ENCODE peak calls at places on chromosomes 13 and 19, in seven cellular contexts. One of them, this sample, is unnamed. For H3K4me1, the result is how much of the 10 kb centered on the place peaks cover.

GRCh38 chr19:29579308-29579910 is 26.7 kb upstream of the POP4 start:
- DNase-seq in right atrium auricular region: no peak
- DNase-seq in fibroblast of lung: no peak
- DNase-seq in left lung: no peak
- DNase-seq in mesendoderm: no peak
- DNase-seq in H9: peak
- DNase-seq in mucosa of descending colon: no peak
- DNase-seq in this sample: no peak

GRCh38 chr19:1855828-1856255 is 7.5 kb downstream of the KLF16 start:
- DNase-seq in mucosa of descending colon: no peak
- DNase-seq in fibroblast of lung: no peak
- DNase-seq in left lung: no peak
- DNase-seq in mesendoderm: no peak
- DNase-seq in H9: no peak
- DNase-seq in right atrium auricular region: no peak
- DNase-seq in this sample: no peak

GRCh38 chr13:66574606-66575005 is 655.5 kb downstream of the PCDH9 start:
- DNase-seq in right atrium auricular region: no peak
- DNase-seq in H9: no peak
- DNase-seq in fibroblast of lung: no peak
- DNase-seq in mesendoderm: no peak
- DNase-seq in left lung: no peak
- DNase-seq in mucosa of descending colon: no peak
- DNase-seq in this sample: no peak

GRCh38 chr19:10922638-10923014 is 5.8 kb downstream of the YIPF2 start:
- DNase-seq in fibroblast of lung: no peak
- DNase-seq in right atrium auricular region: no peak
- DNase-seq in mesendoderm: no peak
- DNase-seq in left lung: peak
- DNase-seq in H9: no peak
- DNase-seq in mucosa of descending colon: no peak
- DNase-seq in this sample: no peak

GRCh38 chr19:39409886-39410619 is 2.4 kb upstream of the PLEKHG2 start:
- DNase-seq in left lung: peak
- DNase-seq in mucosa of descending colon: peak
- DNase-seq in H9: no peak
- DNase-seq in mesendoderm: peak
- DNase-seq in fibroblast of lung: peak
- DNase-seq in right atrium auricular region: peak
- DNase-seq in this sample: no peak

GRCh38 chr13:50345804-50346203 is 330.6 kb downstream of the KCNRG start:
- DNase-seq in left lung: no peak
- DNase-seq in mucosa of descending colon: no peak
- DNase-seq in right atrium auricular region: no peak
- DNase-seq in fibroblast of lung: no peak
- DNase-seq in H9: no peak
- DNase-seq in mesendoderm: no peak
- DNase-seq in this sample: no peak

GRCh38 chr19:16222806-16223205 is 25.1 kb downstream of the AP1M1 start:
- DNase-seq in mesendoderm: no peak
- DNase-seq in fibroblast of lung: peak
- DNase-seq in right atrium auricular region: no peak
- DNase-seq in mucosa of descending colon: no peak
- DNase-seq in left lung: no peak
- DNase-seq in H9: no peak
- DNase-seq in this sample: no peak

GRCh38 chr19:1279261-1279660 is 3.9 kb downstream of the FAM174C start:
- DNase-seq in fibroblast of lung: no peak
- DNase-seq in mesendoderm: no peak
- DNase-seq in left lung: no peak
- DNase-seq in H9: no peak
- DNase-seq in right atrium auricular region: no peak
- DNase-seq in mucosa of descending colon: no peak
- DNase-seq in this sample: no peak

GRCh38 chr13:27168870-27169525 is 2.6 kb downstream of the USP12 start:
- DNase-seq in right atrium auricular region: no peak
- DNase-seq in fibroblast of lung: no peak
- DNase-seq in mesendoderm: no peak
- DNase-seq in mucosa of descending colon: peak
- DNase-seq in H9: no peak
- DNase-seq in left lung: no peak
- DNase-seq in this sample: no peak

GRCh38 chr19:17873661-17874422 is 2.1 kb downstream of the SLC5A5 start:
- DNase-seq in mucosa of descending colon: peak
- DNase-seq in left lung: peak
- DNase-seq in right atrium auricular region: no peak
- DNase-seq in fibroblast of lung: no peak
- DNase-seq in mesendoderm: peak
- DNase-seq in H9: peak
- DNase-seq in this sample: no peak

GRCh38 chr19:42241279-42241678 is 1.1 kb downstream of the GSK3A start:
- DNase-seq in mesendoderm: no peak
- DNase-seq in left lung: no peak
- DNase-seq in fibroblast of lung: no peak
- DNase-seq in right atrium auricular region: no peak
- DNase-seq in mucosa of descending colon: no peak
- DNase-seq in H9: no peak
- DNase-seq in this sample: no peak

GRCh38 chr19:4815426-4816387 is 15.8 kb downstream of the TICAM1 start:
- DNase-seq in right atrium auricular region: peak
- DNase-seq in mucosa of descending colon: peak
- DNase-seq in fibroblast of lung: peak
- DNase-seq in mesendoderm: peak
- DNase-seq in H9: peak
- DNase-seq in left lung: peak
- DNase-seq in this sample: peak

GRCh38 chr19:45558399-45558878 is 26.2 kb downstream of the OPA3 start:
- DNase-seq in H9: peak
- DNase-seq in right atrium auricular region: no peak
- DNase-seq in fibroblast of lung: peak
- DNase-seq in mucosa of descending colon: peak
- DNase-seq in mesendoderm: peak
- DNase-seq in left lung: peak
- DNase-seq in this sample: peak

GRCh38 chr19:16936901-16937300 is 48.1 kb downstream of the F2RL3 start:
- DNase-seq in fibroblast of lung: no peak
- DNase-seq in H9: no peak
- DNase-seq in right atrium auricular region: no peak
- DNase-seq in mucosa of descending colon: no peak
- DNase-seq in mesendoderm: no peak
- DNase-seq in left lung: no peak
- DNase-seq in this sample: no peak

GRCh38 chr19:39814595-39814994 is 19.4 kb downstream of the DYRK1B start:
- DNase-seq in mesendoderm: no peak
- DNase-seq in H9: no peak
- DNase-seq in mucosa of descending colon: no peak
- DNase-seq in fibroblast of lung: no peak
- DNase-seq in right atrium auricular region: no peak
- DNase-seq in left lung: no peak
- DNase-seq in this sample: no peak

GRCh38 chr19:958967-959685 is 25.0 kb upstream of the WDR18 start:
- DNase-seq in H9: no peak
- DNase-seq in mesendoderm: peak
- DNase-seq in right atrium auricular region: no peak
- DNase-seq in mucosa of descending colon: no peak
- DNase-seq in fibroblast of lung: peak
- DNase-seq in left lung: no peak
- DNase-seq in this sample: no peak

GRCh38 chr19:4988770-4989251 is 19.9 kb downstream of the KDM4B start:
- DNase-seq in H9: no peak
- DNase-seq in fibroblast of lung: peak
- DNase-seq in mucosa of descending colon: no peak
- DNase-seq in left lung: no peak
- DNase-seq in right atrium auricular region: peak
- DNase-seq in mesendoderm: peak
- DNase-seq in this sample: no peak

GRCh38 chr19:16235811-16236710 is 38.4 kb downstream of the AP1M1 start:
- DNase-seq in fibroblast of lung: no peak
- DNase-seq in left lung: peak
- DNase-seq in mucosa of descending colon: no peak
- DNase-seq in H9: no peak
- DNase-seq in mesendoderm: no peak
- DNase-seq in right atrium auricular region: no peak
- DNase-seq in this sample: no peak

GRCh38 chr13:23671902-23672301 is 101.7 kb downstream of the TNFRSF19 start:
- DNase-seq in fibroblast of lung: peak
- DNase-seq in right atrium auricular region: no peak
- DNase-seq in mesendoderm: no peak
- DNase-seq in H9: no peak
- DNase-seq in left lung: no peak
- DNase-seq in mucosa of descending colon: no peak
- DNase-seq in this sample: no peak

GRCh38 chr13:51291341-51291740 is 48.1 kb upstream of the SERPINE3 start:
- DNase-seq in right atrium auricular region: no peak
- DNase-seq in left lung: no peak
- DNase-seq in mesendoderm: no peak
- DNase-seq in mucosa of descending colon: no peak
- DNase-seq in H9: no peak
- DNase-seq in fibroblast of lung: peak
- DNase-seq in this sample: no peak

GRCh38 chr19:17681505-17682125 is 6.5 kb downstream of the UNC13A start:
- DNase-seq in fibroblast of lung: peak
- DNase-seq in mesendoderm: peak
- DNase-seq in right atrium auricular region: no peak
- DNase-seq in mucosa of descending colon: peak
- DNase-seq in left lung: no peak
- DNase-seq in H9: peak
- DNase-seq in this sample: no peak

GRCh38 chr13:93244141-93244917 is 17.7 kb downstream of the GPC6 start:
- DNase-seq in fibroblast of lung: peak
- DNase-seq in right atrium auricular region: no peak
- DNase-seq in H9: no peak
- DNase-seq in mucosa of descending colon: no peak
- DNase-seq in mesendoderm: no peak
- DNase-seq in left lung: no peak
- DNase-seq in this sample: no peak

GRCh38 chr19:46729696-46730095 is 12.8 kb upstream of the PRKD2 start:
- DNase-seq in fibroblast of lung: no peak
- DNase-seq in right atrium auricular region: no peak
- DNase-seq in H9: no peak
- DNase-seq in mesendoderm: no peak
- DNase-seq in mucosa of descending colon: no peak
- DNase-seq in left lung: peak
- DNase-seq in this sample: no peak
- H3K4me1 ChIP-seq in fibroblast of lung: under half
- H3K4me1 ChIP-seq in right atrium auricular region: under half
- H3K4me1 ChIP-seq in H9: under half
- H3K4me1 ChIP-seq in mesendoderm: under half
- H3K4me1 ChIP-seq in mucosa of descending colon: under half
- H3K4me1 ChIP-seq in left lung: half or more
- H3K4me1 ChIP-seq in this sample: under half

GRCh38 chr13:99730403-99730802 is 229.1 kb downstream of the TM9SF2 start:
- DNase-seq in mesendoderm: no peak
- DNase-seq in left lung: no peak
- DNase-seq in right atrium auricular region: no peak
- DNase-seq in H9: no peak
- DNase-seq in mucosa of descending colon: no peak
- DNase-seq in fibroblast of lung: no peak
- DNase-seq in this sample: no peak
- H3K4me1 ChIP-seq in mesendoderm: under half
- H3K4me1 ChIP-seq in left lung: under half
- H3K4me1 ChIP-seq in right atrium auricular region: under half
- H3K4me1 ChIP-seq in H9: under half
- H3K4me1 ChIP-seq in mucosa of descending colon: under half
- H3K4me1 ChIP-seq in fibroblast of lung: under half
- H3K4me1 ChIP-seq in this sample: under half

GRCh38 chr13:59906413-59907027 is 257.2 kb downstream of the DIAPH3 start:
- DNase-seq in H9: no peak
- DNase-seq in right atrium auricular region: no peak
- DNase-seq in mesendoderm: peak
- DNase-seq in fibroblast of lung: peak
- DNase-seq in left lung: no peak
- DNase-seq in mucosa of descending colon: peak
- DNase-seq in this sample: peak

GRCh38 chr13:59898066-59898465 is 265.7 kb downstream of the DIAPH3 start:
- DNase-seq in mesendoderm: no peak
- DNase-seq in left lung: no peak
- DNase-seq in mucosa of descending colon: no peak
- DNase-seq in H9: no peak
- DNase-seq in right atrium auricular region: no peak
- DNase-seq in fibroblast of lung: no peak
- DNase-seq in this sample: no peak

DNA sequence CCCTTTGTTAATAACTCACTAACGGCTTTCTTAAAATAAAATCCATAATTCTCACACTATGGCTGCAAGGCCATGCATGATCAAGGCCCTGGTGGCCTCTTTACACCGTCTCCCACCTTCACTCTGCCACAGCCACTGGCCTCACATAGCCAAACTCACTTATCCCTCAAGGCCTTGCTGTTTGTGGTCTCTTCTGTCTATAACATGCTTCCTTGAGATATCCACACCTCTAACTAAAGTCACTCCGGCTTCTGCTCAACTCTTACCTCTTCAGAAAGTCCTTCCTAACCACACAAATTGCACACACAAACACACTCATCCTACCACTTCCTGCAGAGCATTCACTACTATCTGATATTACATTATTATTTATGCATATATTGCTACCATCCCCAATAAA is 262.5 kb downstream of the DIAPH3 start:
- DNase-seq in right atrium auricular region: no peak
- DNase-seq in mesendoderm: no peak
- DNase-seq in left lung: no peak
- DNase-seq in fibroblast of lung: no peak
- DNase-seq in mucosa of descending colon: no peak
- DNase-seq in H9: no peak
- DNase-seq in this sample: no peak
- H3K4me1 ChIP-seq in right atrium auricular region: under half
- H3K4me1 ChIP-seq in mesendoderm: under half
- H3K4me1 ChIP-seq in left lung: under half
- H3K4me1 ChIP-seq in fibroblast of lung: under half
- H3K4me1 ChIP-seq in mucosa of descending colon: under half
- H3K4me1 ChIP-seq in H9: under half
- H3K4me1 ChIP-seq in this sample: under half

GRCh38 chr13:101412076-101412475 is 4.2 kb downstream of the NALCN start:
- DNase-seq in right atrium auricular region: no peak
- DNase-seq in H9: no peak
- DNase-seq in mesendoderm: no peak
- DNase-seq in fibroblast of lung: no peak
- DNase-seq in left lung: no peak
- DNase-seq in mucosa of descending colon: no peak
- DNase-seq in this sample: no peak

GRCh38 chr13:101408992-101409656 is 7.2 kb downstream of the NALCN start:
- DNase-seq in left lung: no peak
- DNase-seq in mucosa of descending colon: no peak
- DNase-seq in mesendoderm: no peak
- DNase-seq in right atrium auricular region: no peak
- DNase-seq in H9: no peak
- DNase-seq in fibroblast of lung: no peak
- DNase-seq in this sample: no peak

GRCh38 chr13:101406787-101407186 is 9.5 kb downstream of the NALCN start:
- DNase-seq in mucosa of descending colon: no peak
- DNase-seq in fibroblast of lung: no peak
- DNase-seq in left lung: no peak
- DNase-seq in H9: no peak
- DNase-seq in right atrium auricular region: no peak
- DNase-seq in mesendoderm: no peak
- DNase-seq in this sample: peak

DNA sequence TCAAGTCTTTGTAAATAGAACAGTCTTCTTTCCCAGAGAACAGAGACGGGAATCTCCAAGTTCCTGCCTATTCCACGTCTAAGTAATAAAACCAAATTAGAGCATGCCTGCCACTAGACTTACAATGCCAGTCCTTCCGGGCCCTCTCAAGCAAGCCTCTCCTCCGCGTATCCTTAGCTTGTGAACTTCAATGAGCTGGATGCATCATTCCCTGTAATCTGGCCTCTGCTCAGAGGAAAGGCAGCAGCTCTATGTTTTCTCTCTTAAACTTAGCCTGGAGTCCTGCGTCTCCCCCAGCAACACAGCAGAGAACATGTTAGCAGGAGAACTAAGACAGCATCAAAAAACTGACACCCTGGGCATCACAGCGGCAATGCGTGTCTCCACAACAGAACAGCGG is 8.2 kb downstream of the NALCN start:
- DNase-seq in mesendoderm: no peak
- DNase-seq in fibroblast of lung: no peak
- DNase-seq in H9: no peak
- DNase-seq in right atrium auricular region: no peak
- DNase-seq in left lung: no peak
- DNase-seq in mucosa of descending colon: no peak
- DNase-seq in this sample: no peak
- H3K4me1 ChIP-seq in mesendoderm: under half
- H3K4me1 ChIP-seq in fibroblast of lung: under half
- H3K4me1 ChIP-seq in H9: under half
- H3K4me1 ChIP-seq in right atrium auricular region: under half
- H3K4me1 ChIP-seq in left lung: under half
- H3K4me1 ChIP-seq in mucosa of descending colon: under half
- H3K4me1 ChIP-seq in this sample: under half

This sample was measured in foreskin keratinocyte.